ENCODE peak calls at places on chromosome X, in eight cellular contexts. J, E, W, D, C, P, T and F are unnamed samples.

GRCh38 chrX:9141496-9141895 is 107.6 kb upstream of the FAM9B start:
- DNase-seq in J (no peak), E (no peak), W (no peak), D (no peak), C (no peak), P (no peak), T (no peak), F (no peak)

GRCh38 chrX:41258281-41258680 is 75.7 kb upstream of the DDX3X start:
- DNase-seq in J (no peak), E (no peak), W (no peak), D (no peak), C (no peak), P (no peak), T (no peak), F (no peak)

GRCh38 chrX:139826065-139827044 is 106.5 kb downstream of the ATP11C start:
- DNase-seq in J (no peak), E (no peak), W (no peak), D (no peak), C (no peak), P (no peak), T (no peak), F (no peak)

GRCh38 chrX:10636337-10636736 is 16.0 kb upstream of the MID1 start:
- DNase-seq in J (no peak), E (no peak), W (no peak), D (no peak), C (no peak), P (peak; percentile 1), T (no peak), F (peak; percentile 31)

GRCh38 chrX:79263550-79263949 is 103.6 kb downstream of the ITM2A start:
- DNase-seq in J (no peak), E (no peak), W (no peak), D (no peak), C (no peak), P (no peak), T (no peak), F (no peak)

GRCh38 chrX:133461226-133461625 is 45.9 kb upstream of the GPC4 start:
- DNase-seq in J (no peak), E (no peak), W (no peak), D (no peak), C (no peak), P (no peak), T (no peak), F (no peak)

GRCh38 chrX:37873220-37873619 is 25.8 kb upstream of the DYNLT3 start:
- DNase-seq in J (no peak), E (no peak), W (no peak), D (no peak), C (no peak), P (no peak), T (no peak), F (no peak)

GRCh38 chrX:132041016-132041415 is 17.9 kb downstream of the STK26 start:
- DNase-seq in J (no peak), E (no peak), W (no peak), D (no peak), C (no peak), P (no peak), T (no peak), F (no peak)

GRCh38 chrX:80812176-80812575 is 2.5 kb upstream of the BRWD3 start:
- DNase-seq in J (peak; percentile 53), E (no peak), W (no peak), D (no peak), C (no peak), P (no peak), T (peak; percentile 1), F (peak; percentile 45)

GRCh38 chrX:46831620-46832327 is 5.1 kb upstream of the RP2 start:
- DNase-seq in J (no peak), E (no peak), W (no peak), D (no peak), C (no peak), P (no peak), T (no peak), F (no peak)

GRCh38 chrX:40073439-40074054 is 24.2 kb downstream of the BCOR start:
- DNase-seq in J (peak; percentile 20), E (no peak), W (no peak), D (no peak), C (no peak), P (no peak), T (no peak), F (no peak)

GRCh38 chrX:108601276-108601675 is 135.1 kb downstream of the IRS4 start:
- DNase-seq in J (no peak), E (no peak), W (no peak), D (no peak), C (no peak), P (no peak), T (no peak), F (no peak)

GRCh38 chrX:42803320-42803719 is 25.4 kb upstream of the PPP1R2C start:
- DNase-seq in J (no peak), E (no peak), W (no peak), D (no peak), C (no peak), P (no peak), T (no peak), F (no peak)

GRCh38 chrX:109847257-109848187 is 114.5 kb upstream of the ACSL4 start:
- DNase-seq in J (no peak), E (no peak), W (no peak), D (no peak), C (no peak), P (no peak), T (no peak), F (no peak)

GRCh38 chrX:81259714-81260395 is 58.0 kb downstream of the SH3BGRL start:
- DNase-seq in J (no peak), E (no peak), W (no peak), D (no peak), C (no peak), P (no peak), T (no peak), F (no peak)

GRCh38 chrX:15410430-15410829 is 26.2 kb upstream of the VEGFD start:
- DNase-seq in J (no peak), E (no peak), W (no peak), D (no peak), C (no peak), P (no peak), T (no peak), F (no peak)

GRCh38 chrX:45743081-45743533 is 542.4 kb upstream of the DIPK2B start:
- DNase-seq in J (no peak), E (no peak), W (no peak), D (peak; percentile 3), C (no peak), P (no peak), T (no peak), F (peak; percentile 9)

GRCh38 chrX:9873952-9874351 is 87.7 kb downstream of the SHROOM2 start:
- DNase-seq in J (no peak), E (peak; percentile 16), W (peak; percentile 16), D (no peak), C (no peak), P (peak; percentile 11), T (peak; percentile 1), F (peak; percentile 61)

GRCh38 chrX:9327747-9328145 is 137.1 kb upstream of the TBL1X start:
- DNase-seq in J (no peak), E (no peak), W (no peak), D (no peak), C (no peak), P (no peak), T (no peak), F (no peak)

GRCh38 chrX:7059214-7059838 is 88.2 kb upstream of the STS start:
- DNase-seq in J (no peak), E (no peak), W (no peak), D (no peak), C (no peak), P (no peak), T (no peak), F (no peak)

GRCh38 chrX:24150051-24150790 is 692 bp downstream of the ZFX start:
- DNase-seq in J (peak; percentile 95), E (peak; percentile 63), W (peak; percentile 72), D (no peak), C (peak; percentile 43), P (peak; percentile 95), T (peak; percentile 76), F (peak; percentile 87)

GRCh38 chrX:9665113-9665512 is 100.5 kb downstream of the GPR143 start:
- DNase-seq in J (no peak), E (no peak), W (no peak), D (no peak), C (no peak), P (no peak), T (no peak), F (no peak)

GRCh38 chrX:34631826-34632225 is 25.3 kb downstream of the TMEM47 start:
- DNase-seq in J (no peak), E (no peak), W (no peak), D (no peak), C (no peak), P (no peak), T (no peak), F (no peak)

GRCh38 chrX:27679281-27679680 is 89.1 kb downstream of the DCAF8L2 start:
- DNase-seq in J (no peak), E (no peak), W (no peak), D (no peak), C (no peak), P (no peak), T (no peak), F (no peak)

GRCh38 chrX:133598596-133599334 is 183.5 kb upstream of the GPC4 start:
- DNase-seq in J (no peak), E (no peak), W (no peak), D (no peak), C (no peak), P (no peak), T (no peak), F (no peak)

GRCh38 chrX:115419094-115419493 is 129.6 kb downstream of the LUZP4 start:
- DNase-seq in J (no peak), E (no peak), W (no peak), D (no peak), C (no peak), P (no peak), T (no peak), F (no peak)

GRCh38 chrX:46500054-46500453 is 45.2 kb downstream of the ZNF674 start:
- DNase-seq in J (no peak), E (no peak), W (no peak), D (no peak), C (no peak), P (no peak), T (no peak), F (no peak)

GRCh38 chrX:12767856-12768255 is 23.4 kb upstream of the PRPS2 start:
- DNase-seq in J (no peak), E (no peak), W (no peak), D (no peak), C (no peak), P (no peak), T (no peak), F (no peak)